ENCODE peak calls at places on chromosomes 3 and 15, in ten cellular contexts. U is upper lobe of left lung, D is mammary epithelial cell, F is ovary, C is tibial nerve, Y is stomach, Z is PC-3, B is thoracic aorta, S is sigmoid colon, G is Panc1. H is an unnamed sample.

GRCh38 chr3:14490831-14491230 is 49.3 kb downstream of the GRIP2 start:
- DNase-seq in S (no peak), Y (no peak), U (no peak), C (no peak), D (peak; percentile 51), F (no peak), B (no peak), G (no peak), Z (peak; percentile 87), H (no peak)

GRCh38 chr3:65939841-65940246 is 98.9 kb downstream of the MAGI1 start:
- DNase-seq in B (no peak), Z (no peak), D (no peak), Y (no peak), U (peak; percentile 39), S (no peak), F (no peak), G (no peak), C (no peak), H (no peak)

GRCh38 chr3:27758083-27758482 is 36.0 kb upstream of the EOMES start:
- DNase-seq in F (no peak), G (peak; percentile 52), Y (no peak), Z (peak; percentile 88), S (no peak), D (peak; percentile 95), B (no peak), U (no peak), C (peak; percentile 71), H (no peak)

GRCh38 chr15:60875681-60876080 is 353.4 kb downstream of the RORA start:
- DNase-seq in Y (no peak), C (no peak), B (no peak), G (no peak), U (no peak), F (no peak), S (no peak), Z (no peak), D (no peak), H (no peak)

GRCh38 chr3:131216801-131217200 is 164.8 kb upstream of the NUDT16 start:
- DNase-seq in B (peak; percentile 12), S (no peak), Y (peak; percentile 25), Z (peak; percentile 80), F (no peak), U (no peak), G (no peak), D (peak; percentile 66), C (no peak), H (no peak)

GRCh38 chr3:134320749-134321148 is 53.5 kb downstream of the AMOTL2 start:
- DNase-seq in U (no peak), G (no peak), Z (peak; percentile 76), C (no peak), Y (peak; percentile 48), S (peak; percentile 28), D (peak; percentile 81), B (no peak), F (no peak), H (no peak)

GRCh38 chr15:66692808-66693596 is 9.0 kb upstream of the SMAD6 start:
- DNase-seq in B (no peak), S (no peak), D (no peak), G (no peak), U (no peak), F (no peak), C (no peak), Y (no peak), Z (no peak), H (no peak)

GRCh38 chr3:138947303-138948121 is 495 bp downstream of the FOXL2NB start:
- DNase-seq in B (no peak), S (no peak), Z (no peak), Y (no peak), F (no peak), U (no peak), G (no peak), C (no peak), D (no peak), H (no peak)

GRCh38 chr3:112464264-112464663 is 35.0 kb downstream of the BTLA start:
- DNase-seq in F (no peak), Z (no peak), C (no peak), D (no peak), Y (no peak), G (no peak), S (no peak), B (no peak), U (no peak), H (no peak)

GRCh38 chr3:158058775-158059174 is 47.4 kb downstream of the SHOX2 start:
- DNase-seq in Z (no peak), S (no peak), G (no peak), B (no peak), U (no peak), D (no peak), F (no peak), Y (no peak), C (no peak), H (no peak)

GRCh38 chr15:92845109-92845508 is 55.0 kb upstream of the CHD2 start:
- DNase-seq in B (no peak), Y (no peak), S (no peak), D (peak; percentile 35), Z (peak; percentile 57), C (no peak), U (no peak), G (no peak), F (no peak), H (no peak)

GRCh38 chr15:77784361-77785292 is 151.9 kb upstream of the LINGO1 start:
- DNase-seq in G (peak; percentile 7), U (no peak), B (no peak), C (no peak), Z (peak; percentile 46), S (no peak), F (no peak), D (no peak), Y (no peak), H (no peak)

GRCh38 chr3:194383276-194383940 is 13.9 kb upstream of the LRRC15 start:
- DNase-seq in D (no peak), G (no peak), Z (no peak), C (no peak), U (no peak), F (no peak), B (no peak), S (no peak), Y (no peak), H (no peak)
- H3K27me3 ChIP-seq in D (no peaks in the 10 kb centered on the region), G (no peaks in the 10 kb centered on the region), Z (no peaks in the 10 kb centered on the region), C (no peaks in the 10 kb centered on the region), U (no peaks in the 10 kb centered on the region), F (no peaks in the 10 kb centered on the region), B (no peaks in the 10 kb centered on the region), S (no peaks in the 10 kb centered on the region), Y (peaks cover 32% of the 10 kb centered on the region), H (no peaks in the 10 kb centered on the region)

DNA sequence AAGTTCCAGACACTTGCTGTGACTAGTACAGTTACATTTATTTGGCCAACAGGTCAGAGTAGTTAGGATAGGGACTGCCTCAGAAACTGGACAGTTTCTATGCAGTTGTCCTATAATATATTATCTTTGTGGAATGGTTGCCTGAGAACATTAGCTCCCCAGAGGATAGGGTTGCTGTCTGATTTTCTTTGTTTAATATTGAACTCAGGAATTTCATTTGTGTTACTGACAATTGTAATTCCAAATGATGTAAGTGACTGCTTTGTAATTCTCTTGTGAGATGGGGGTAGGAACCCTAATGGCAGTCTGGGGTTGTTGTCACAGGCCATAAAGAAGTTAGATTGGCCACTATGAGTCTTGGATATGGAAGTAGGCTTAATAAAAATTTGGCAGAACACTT is 2.2 kb downstream of the NXPE3 start:
- DNase-seq in S (no peak), G (no peak), F (no peak), Z (no peak), B (no peak), D (no peak), Y (no peak), U (no peak), C (no peak), H (no peak)
- H3K4me3 ChIP-seq in S (no peak overlapping the region), G (peak overlapping the region; percentile 76), F (no peak overlapping the region), Z (peak overlapping the region; percentile 81), B (no peak overlapping the region), D (peak overlapping the region; percentile 65), Y (no peak overlapping the region), U (no peak overlapping the region), C (no peak overlapping the region), H (no peak overlapping the region)

DNA sequence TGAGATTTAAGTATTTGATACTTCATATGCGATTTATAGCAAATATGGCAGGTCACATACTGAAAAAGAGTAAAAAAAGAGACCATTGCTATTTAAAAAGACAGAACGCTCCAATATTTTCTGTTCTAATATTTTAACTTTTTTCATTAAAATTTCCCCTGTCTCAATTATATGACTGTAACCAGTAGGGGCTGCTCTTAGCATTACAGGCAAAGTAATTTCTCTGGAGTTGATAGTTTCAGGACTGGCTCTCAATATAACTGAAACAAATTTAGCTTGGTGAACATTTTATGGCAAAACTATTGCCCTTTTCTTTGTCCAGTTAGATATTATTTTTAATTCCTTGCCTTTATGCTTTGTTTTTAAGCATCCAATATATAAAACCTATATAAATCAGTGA is 286.3 kb upstream of the ROBO2 start:
- DNase-seq in Y (no peak), S (no peak), F (no peak), Z (no peak), C (no peak), G (no peak), B (no peak), U (no peak), D (no peak), H (no peak)
- TF ChIP-seq CTCF in Y (no peak), S (no peak), F (no peak), Z (peak; percentile 44), C (no peak), G (no peak), B (no peak), U (no peak), D (no peak), H (no peak)

GRCh38 chr15:100875976-100876375 is 3.7 kb upstream of the ALDH1A3 start:
- DNase-seq in S (no peak), F (no peak), G (no peak), B (no peak), U (no peak), Y (no peak), D (peak; percentile 51), C (no peak), Z (no peak), H (no peak)
- H3K27me3 ChIP-seq in S (peaks cover 6% of the 10 kb centered on the region), F (no peaks in the 10 kb centered on the region), G (no peaks in the 10 kb centered on the region), B (no peaks in the 10 kb centered on the region), U (no peaks in the 10 kb centered on the region), Y (peaks cover 47% of the 10 kb centered on the region), D (no peaks in the 10 kb centered on the region), C (no peaks in the 10 kb centered on the region), Z (no peaks in the 10 kb centered on the region), H (peaks cover 7% of the 10 kb centered on the region)

GRCh38 chr3:8847317-8847716 is 77.9 kb upstream of the OXTR start:
- DNase-seq in Y (no peak), Z (no peak), B (no peak), F (no peak), U (no peak), G (no peak), S (no peak), C (no peak), D (no peak), H (no peak)
- H3K4me3 ChIP-seq in Y (no peak overlapping the region), Z (no peak overlapping the region), B (no peak overlapping the region), F (no peak overlapping the region), U (no peak overlapping the region), G (no peak overlapping the region), S (no peak overlapping the region), C (no peak overlapping the region), D (no peak overlapping the region), H (no peak overlapping the region)

H was measured in ascending aorta.